ENCODE peak calls at places on chromosome X, in four cellular contexts. V is mucosa of descending colon, P is Karpas-422, N is colonic mucosa. D is an unnamed sample.

GRCh38 chrX:143635915-143636314 is at the start of gene SLITRK4:
- DNase-seq in N (no peak), V (no peak), P (no peak), D (peak; percentile 47)

GRCh38 chrX:13109811-13110210 is 65.4 kb upstream of the FAM9C start:
- DNase-seq in N (no peak), P (no peak), V (no peak), D (no peak)

GRCh38 chrX:123450217-123450616 is 266.1 kb downstream of the GRIA3 start:
- DNase-seq in N (no peak), P (peak; percentile 59), V (peak; percentile 25), D (no peak)

GRCh38 chrX:21374994-21375794 is 976 bp downstream of the CNKSR2 start:
- DNase-seq in V (no peak), P (no peak), N (no peak), D (peak; percentile 36)

GRCh38 chrX:487836-488235 is 101.1 kb upstream of the PPP2R3B start:
- DNase-seq in V (no peak), N (no peak), P (no peak), D (no peak)

GRCh38 chrX:1727531-1728027 is 112.7 kb downstream of the ASMT start:
- DNase-seq in V (no peak), N (no peak), P (no peak), D (no peak)

GRCh38 chrX:22105231-22105630 is 73.1 kb downstream of the PHEX start:
- DNase-seq in V (no peak), N (no peak), P (no peak), D (no peak)

GRCh38 chrX:44621088-44621487 is 78.4 kb upstream of the FUNDC1 start:
- DNase-seq in P (no peak), N (peak; percentile 36), V (peak; percentile 40), D (no peak)

GRCh38 chrX:24410514-24411189 is 50.2 kb downstream of the SUPT20HL1 start:
- DNase-seq in V (no peak), N (no peak), P (no peak), D (no peak)

GRCh38 chrX:7054219-7055206 is 93.0 kb upstream of the STS start:
- DNase-seq in V (no peak), P (no peak), N (no peak), D (no peak)

GRCh38 chrX:44415639-44416386 is 72.3 kb upstream of the EFHC2 start:
- DNase-seq in P (no peak), N (peak; percentile 31), V (peak; percentile 32), D (no peak)

GRCh38 chrX:103151799-103152198 is 58.9 kb upstream of the NXF3 start:
- DNase-seq in P (no peak), V (no peak), N (no peak), D (no peak)

GRCh38 chrX:79704325-79704724 is 310.2 kb upstream of the TBX22 start:
- DNase-seq in V (no peak), N (no peak), P (no peak), D (no peak)

GRCh38 chrX:70301716-70302115 is 11.8 kb downstream of the KIF4A start:
- DNase-seq in V (no peak), N (no peak), P (no peak), D (no peak)

GRCh38 chrX:12962041-12962504 is 12.8 kb upstream of the TMSB4X start:
- DNase-seq in P (peak; percentile 52), N (no peak), V (no peak), D (no peak)

GRCh38 chrX:116379854-116380253 is 56.6 kb upstream of the SLC6A14 start:
- DNase-seq in V (peak; percentile 4), P (no peak), N (no peak), D (peak; percentile 48)

GRCh38 chrX:55489315-55490009 is at the start of gene USP51:
- DNase-seq in N (peak; percentile 39), P (no peak), V (peak; percentile 31), D (peak; percentile 76)

GRCh38 chrX:20715176-20715575 is 448.5 kb upstream of the RPS6KA3 start:
- DNase-seq in V (no peak), N (no peak), P (no peak), D (no peak)

GRCh38 chrX:13223868-13224555 is 95.8 kb downstream of the ATXN3L start:
- DNase-seq in N (peak; percentile 27), V (peak; percentile 19), P (peak; percentile 10), D (no peak)

GRCh38 chrX:3713225-3713936 is at the start of gene PRKX:
- DNase-seq in V (peak; percentile 57), N (peak; percentile 77), P (peak; percentile 90), D (peak; percentile 78)

GRCh38 chrX:73855546-73855945 is 292.5 kb downstream of the CHIC1 start:
- DNase-seq in N (peak; percentile 78), P (peak; percentile 91), V (peak; percentile 74), D (peak; percentile 54)

GRCh38 chrX:53049127-53049517 is 533 bp downstream of the GPR173 start:
- DNase-seq in N (no peak), P (no peak), V (no peak), D (no peak)

GRCh38 chrX:38426785-38427184 is 74.4 kb downstream of the OTC start:
- DNase-seq in P (no peak), V (peak; percentile 9), N (no peak), D (no peak)

GRCh38 chrX:9569875-9570274 is 105.0 kb downstream of the TBL1X start:
- DNase-seq in P (no peak), N (no peak), V (no peak), D (peak; percentile 36)

GRCh38 chrX:20653070-20653469 is 386.4 kb upstream of the RPS6KA3 start:
- DNase-seq in N (no peak), P (no peak), V (no peak), D (no peak)

GRCh38 chrX:2596856-2597255 is 94.2 kb upstream of the CD99 start:
- DNase-seq in N (no peak), V (no peak), P (no peak), D (no peak)

GRCh38 chrX:49876750-49877149 is 2.5 kb upstream of the USP27X start:
- DNase-seq in N (peak; percentile 38), P (peak; percentile 74), V (peak; percentile 61), D (no peak)

GRCh38 chrX:16711219-16712115 is 1.0 kb downstream of the CTPS2 start:
- DNase-seq in V (peak; percentile 14), P (peak; percentile 58), N (no peak), D (no peak)

GRCh38 chrX:28701222-28701621 is 114.0 kb downstream of the IL1RAPL1 start:
- DNase-seq in V (no peak), P (no peak), N (no peak), D (no peak)

GRCh38 chrX:69156638-69157037 is 8.6 kb downstream of the PJA1 start:
- DNase-seq in P (no peak), V (no peak), N (peak; percentile 14), D (no peak)

GRCh38 chrX:119512145-119512800 is 44.0 kb downstream of the SLC25A5 start:
- DNase-seq in N (peak; percentile 71), P (peak; percentile 78), V (peak; percentile 70), D (peak; percentile 31)

GRCh38 chrX:74514384-74514783 is 93.1 kb downstream of the SLC16A2 start:
- DNase-seq in N (no peak), P (no peak), V (peak; percentile 3), D (no peak)

GRCh38 chrX:22314692-22315091 is 42.0 kb downstream of the CBLL2 start:
- DNase-seq in V (no peak), N (no peak), P (no peak), D (no peak)

GRCh38 chrX:37677765-37678164 is 7.8 kb upstream of the XK start:
- DNase-seq in V (no peak), N (no peak), P (no peak), D (no peak)

GRCh38 chrX:3743821-3744439 is 30.5 kb upstream of the PRKX start:
- DNase-seq in P (no peak), V (peak; percentile 15), N (peak; percentile 23), D (no peak)

GRCh38 chrX:15382809-15383208 is 1.4 kb downstream of the VEGFD start:
- DNase-seq in P (peak; percentile 50), N (no peak), V (no peak), D (no peak)

GRCh38 chrX:107713205-107714195 is 62.1 kb downstream of the TSC22D3 start:
- DNase-seq in N (no peak), P (peak; percentile 60), V (no peak), D (no peak)

GRCh38 chrX:107712231-107713204 is 63.1 kb downstream of the TSC22D3 start:
- DNase-seq in N (no peak), V (no peak), P (peak; percentile 58), D (no peak)

GRCh38 chrX:107715331-107716044 is 60.1 kb downstream of the TSC22D3 start:
- DNase-seq in V (peak; percentile 15), P (no peak), N (no peak), D (peak; percentile 69)

GRCh38 chrX:107716045-107716684 is 59.4 kb downstream of the TSC22D3 start:
- DNase-seq in P (no peak), V (peak; percentile 23), N (no peak), D (peak; percentile 66)

DNA sequence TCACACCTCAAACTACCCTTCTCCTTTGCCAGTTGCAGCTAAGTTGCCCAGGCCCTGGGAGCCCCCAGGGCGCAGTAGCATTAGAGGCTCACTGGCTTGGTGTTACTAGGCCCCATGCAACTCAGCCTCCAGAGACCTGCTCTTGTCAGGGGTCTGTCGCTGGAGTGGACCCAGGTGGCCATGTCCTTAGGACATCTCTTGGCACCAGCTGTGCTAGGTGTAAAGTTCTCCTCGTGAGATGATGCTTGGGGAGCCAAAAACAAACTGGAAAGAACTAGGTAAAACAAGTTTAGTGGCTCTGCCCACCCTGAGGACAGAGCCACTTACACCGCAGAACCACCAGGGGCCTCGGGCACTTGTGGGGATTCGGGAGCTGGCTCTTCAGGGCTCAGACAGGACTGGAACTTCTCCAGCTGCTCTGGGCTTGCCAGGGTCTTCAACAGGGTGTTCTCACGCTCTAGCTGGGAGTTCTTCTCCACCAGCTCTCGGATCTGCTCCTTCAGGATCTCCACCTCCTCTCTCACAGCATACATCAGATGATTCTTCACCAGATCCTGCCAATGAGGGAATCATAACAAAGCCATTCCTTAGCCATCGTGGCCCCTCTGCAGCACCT is 61.3 kb downstream of the TSC22D3 start:
- DNase-seq in N (no peak), V (no peak), P (peak; percentile 62), D (no peak)
- H3K4me3 ChIP-seq in N (no peak overlapping the region), V (no peak overlapping the region), P (peak overlapping the region; percentile 78), D (peak overlapping the region; percentile 94)

GRCh38 chrX:45757272-45757671 is 556.6 kb upstream of the DIPK2B start:
- DNase-seq in V (no peak), P (no peak), N (no peak), D (no peak)
- H3K4me1 ChIP-seq in V (peaks cover 7% of the 10 kb centered on the region), P (no peaks in the 10 kb centered on the region), N (no peaks in the 10 kb centered on the region), D (peaks cover 1% of the 10 kb centered on the region)

GRCh38 chrX:148874621-148875020 is 374.2 kb downstream of the AFF2 start:
- DNase-seq in N (no peak), V (no peak), P (no peak), D (no peak)
- H3K4me3 ChIP-seq in N (no peak overlapping the region), V (no peak overlapping the region), P (no peak overlapping the region), D (no peak overlapping the region)

GRCh38 chrX:154046262-154046771 is 26.6 kb upstream of the IRAK1 start:
- DNase-seq in V (peak; percentile 16), P (no peak), N (no peak), D (peak; percentile 62)
- H3K4me1 ChIP-seq in V (peaks cover 3% of the 10 kb centered on the region), P (no peaks in the 10 kb centered on the region), N (no peaks in the 10 kb centered on the region), D (peaks cover 36% of the 10 kb centered on the region)

DNA sequence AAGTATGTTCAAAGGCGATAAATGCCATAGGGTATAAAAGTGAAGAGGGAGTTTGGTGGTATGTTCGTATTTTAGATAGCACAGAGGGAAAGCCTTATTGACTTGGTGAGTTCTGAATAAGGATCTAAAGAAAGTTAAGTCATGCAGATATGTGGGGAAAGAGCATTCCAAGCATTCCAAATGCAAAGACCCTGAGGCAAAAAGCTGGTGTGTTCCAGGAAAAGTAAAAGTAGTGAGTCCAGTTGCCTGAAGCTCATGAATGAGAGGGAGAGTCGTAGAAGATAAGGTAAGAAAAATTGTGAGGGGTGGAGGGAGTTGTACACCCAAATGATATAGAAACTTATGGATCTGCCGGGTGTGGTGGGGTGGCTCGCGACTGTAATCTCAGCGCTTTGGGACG is 426.7 kb downstream of the RPA4 start:
- DNase-seq in V (no peak), P (no peak), N (no peak), D (no peak)
- H3K4me3 ChIP-seq in V (no peak overlapping the region), P (no peak overlapping the region), N (no peak overlapping the region), D (no peak overlapping the region)

GRCh38 chrX:133440081-133440796 is 24.9 kb upstream of the GPC4 start:
- DNase-seq in V (no peak), P (no peak), N (no peak), D (no peak)
- H3K4me1 ChIP-seq in V (no peaks in the 10 kb centered on the region), P (no peaks in the 10 kb centered on the region), N (no peaks in the 10 kb centered on the region), D (no peaks in the 10 kb centered on the region)